ENCODE peak calls at places on chromosomes 16 and 17, in seven cellular contexts. One of them, this sample, is unnamed.

GRCh38 chr17:30304778-30305177 is 13.0 kb upstream of the BLMH start:
- DNase-seq in heart left ventricle: no peak
- DNase-seq in cardiac muscle cell: peak; percentile 66
- DNase-seq in mammary epithelial cell: no peak
- DNase-seq in A549: no peak
- DNase-seq in fibroblast of lung: peak; percentile 6
- DNase-seq in lower lobe of right lung: no peak
- DNase-seq in this sample: no peak

GRCh38 chr17:79183221-79184158 is 108.9 kb downstream of the ENGASE start:
- DNase-seq in heart left ventricle: no peak
- DNase-seq in cardiac muscle cell: peak; percentile 25
- DNase-seq in mammary epithelial cell: peak; percentile 31
- DNase-seq in A549: peak; percentile 85
- DNase-seq in fibroblast of lung: no peak
- DNase-seq in lower lobe of right lung: no peak
- DNase-seq in this sample: peak; percentile 97

GRCh38 chr17:79741751-79742588 is 11.2 kb downstream of the ENPP7 start:
- DNase-seq in heart left ventricle: peak; percentile 69
- DNase-seq in cardiac muscle cell: peak; percentile 54
- DNase-seq in mammary epithelial cell: no peak
- DNase-seq in A549: peak; percentile 93
- DNase-seq in fibroblast of lung: peak; percentile 40
- DNase-seq in lower lobe of right lung: peak; percentile 83
- DNase-seq in this sample: peak; percentile 98

GRCh38 chr16:68510775-68511174 is 28.3 kb upstream of the ZFP90 start:
- DNase-seq in heart left ventricle: no peak
- DNase-seq in cardiac muscle cell: no peak
- DNase-seq in mammary epithelial cell: no peak
- DNase-seq in A549: no peak
- DNase-seq in fibroblast of lung: no peak
- DNase-seq in lower lobe of right lung: no peak
- DNase-seq in this sample: no peak

GRCh38 chr16:86299882-86300490 is 210.3 kb upstream of the FOXF1 start:
- DNase-seq in heart left ventricle: no peak
- DNase-seq in cardiac muscle cell: no peak
- DNase-seq in mammary epithelial cell: no peak
- DNase-seq in A549: no peak
- DNase-seq in fibroblast of lung: no peak
- DNase-seq in lower lobe of right lung: no peak
- DNase-seq in this sample: no peak

GRCh38 chr16:78695371-78695770 is 595.9 kb downstream of the WWOX start:
- DNase-seq in heart left ventricle: no peak
- DNase-seq in cardiac muscle cell: no peak
- DNase-seq in mammary epithelial cell: no peak
- DNase-seq in A549: no peak
- DNase-seq in fibroblast of lung: no peak
- DNase-seq in lower lobe of right lung: no peak
- DNase-seq in this sample: no peak

GRCh38 chr17:73616120-73616872 is 27.9 kb downstream of the SDK2 start:
- DNase-seq in heart left ventricle: no peak
- DNase-seq in cardiac muscle cell: no peak
- DNase-seq in mammary epithelial cell: no peak
- DNase-seq in A549: no peak
- DNase-seq in fibroblast of lung: no peak
- DNase-seq in lower lobe of right lung: no peak
- DNase-seq in this sample: peak; percentile 9

GRCh38 chr17:45389354-45389753 is 43.3 kb downstream of the ARHGAP27 start:
- DNase-seq in heart left ventricle: no peak
- DNase-seq in cardiac muscle cell: no peak
- DNase-seq in mammary epithelial cell: no peak
- DNase-seq in A549: no peak
- DNase-seq in fibroblast of lung: no peak
- DNase-seq in lower lobe of right lung: no peak
- DNase-seq in this sample: no peak

GRCh38 chr17:62616993-62617893 is 10.2 kb upstream of the MRC2 start:
- DNase-seq in heart left ventricle: no peak
- DNase-seq in cardiac muscle cell: no peak
- DNase-seq in mammary epithelial cell: no peak
- DNase-seq in A549: no peak
- DNase-seq in fibroblast of lung: peak; percentile 26
- DNase-seq in lower lobe of right lung: no peak
- DNase-seq in this sample: peak; percentile 37

GRCh38 chr17:44781553-44782348 is 23.0 kb downstream of the ADAM11 start:
- DNase-seq in heart left ventricle: peak; percentile 66
- DNase-seq in cardiac muscle cell: peak; percentile 27
- DNase-seq in mammary epithelial cell: no peak
- DNase-seq in A549: no peak
- DNase-seq in fibroblast of lung: no peak
- DNase-seq in lower lobe of right lung: no peak
- DNase-seq in this sample: no peak

GRCh38 chr17:17749025-17749772 is 67.9 kb downstream of the RAI1 start:
- DNase-seq in heart left ventricle: no peak
- DNase-seq in cardiac muscle cell: no peak
- DNase-seq in mammary epithelial cell: no peak
- DNase-seq in A549: no peak
- DNase-seq in fibroblast of lung: no peak
- DNase-seq in lower lobe of right lung: no peak
- DNase-seq in this sample: no peak

GRCh38 chr17:80104321-80104955 is 3.1 kb downstream of the GAA start:
- DNase-seq in heart left ventricle: no peak
- DNase-seq in cardiac muscle cell: peak; percentile 52
- DNase-seq in mammary epithelial cell: peak; percentile 14
- DNase-seq in A549: no peak
- DNase-seq in fibroblast of lung: peak; percentile 46
- DNase-seq in lower lobe of right lung: peak; percentile 47
- DNase-seq in this sample: peak; percentile 86

GRCh38 chr16:27284865-27285675 is 16.5 kb upstream of the NSMCE1 start:
- DNase-seq in heart left ventricle: no peak
- DNase-seq in cardiac muscle cell: no peak
- DNase-seq in mammary epithelial cell: no peak
- DNase-seq in A549: no peak
- DNase-seq in fibroblast of lung: no peak
- DNase-seq in lower lobe of right lung: no peak
- DNase-seq in this sample: no peak

GRCh38 chr16:88691924-88692560 is 5.7 kb upstream of the SNAI3 start:
- DNase-seq in heart left ventricle: no peak
- DNase-seq in cardiac muscle cell: no peak
- DNase-seq in mammary epithelial cell: no peak
- DNase-seq in A549: no peak
- DNase-seq in fibroblast of lung: no peak
- DNase-seq in lower lobe of right lung: peak; percentile 87
- DNase-seq in this sample: peak; percentile 84

GRCh38 chr17:51166987-51167931 is 1.0 kb downstream of the NME2 start:
- DNase-seq in heart left ventricle: peak; percentile 46
- DNase-seq in cardiac muscle cell: peak; percentile 55
- DNase-seq in mammary epithelial cell: peak; percentile 36
- DNase-seq in A549: peak; percentile 95
- DNase-seq in fibroblast of lung: peak; percentile 22
- DNase-seq in lower lobe of right lung: no peak
- DNase-seq in this sample: peak; percentile 97

GRCh38 chr17:10050597-10051101 is 145.6 kb upstream of the RCVRN start:
- DNase-seq in heart left ventricle: peak; percentile 70
- DNase-seq in cardiac muscle cell: peak; percentile 45
- DNase-seq in mammary epithelial cell: no peak
- DNase-seq in A549: no peak
- DNase-seq in fibroblast of lung: no peak
- DNase-seq in lower lobe of right lung: no peak
- DNase-seq in this sample: no peak

GRCh38 chr17:80992948-80993624 is 1.4 kb downstream of the CHMP6 start:
- DNase-seq in heart left ventricle: no peak
- DNase-seq in cardiac muscle cell: no peak
- DNase-seq in mammary epithelial cell: no peak
- DNase-seq in A549: no peak
- DNase-seq in fibroblast of lung: no peak
- DNase-seq in lower lobe of right lung: peak; percentile 52
- DNase-seq in this sample: peak; percentile 92

GRCh38 chr17:66494023-66494803 is 191.8 kb downstream of the PRKCA start:
- DNase-seq in heart left ventricle: no peak
- DNase-seq in cardiac muscle cell: peak; percentile 85
- DNase-seq in mammary epithelial cell: peak; percentile 89
- DNase-seq in A549: peak; percentile 82
- DNase-seq in fibroblast of lung: peak; percentile 95
- DNase-seq in lower lobe of right lung: no peak
- DNase-seq in this sample: peak; percentile 94

GRCh38 chr17:42706732-42707131 is 24.4 kb downstream of the CNTNAP1 start:
- DNase-seq in heart left ventricle: no peak
- DNase-seq in cardiac muscle cell: no peak
- DNase-seq in mammary epithelial cell: no peak
- DNase-seq in A549: no peak
- DNase-seq in fibroblast of lung: no peak
- DNase-seq in lower lobe of right lung: no peak
- DNase-seq in this sample: no peak

GRCh38 chr17:20314834-20315233 is 152.5 kb downstream of the LGALS9B start:
- DNase-seq in heart left ventricle: no peak
- DNase-seq in cardiac muscle cell: no peak
- DNase-seq in mammary epithelial cell: no peak
- DNase-seq in A549: no peak
- DNase-seq in fibroblast of lung: no peak
- DNase-seq in lower lobe of right lung: no peak
- DNase-seq in this sample: no peak

GRCh38 chr17:40548491-40548981 is 16.7 kb downstream of the CCR7 start:
- DNase-seq in heart left ventricle: no peak
- DNase-seq in cardiac muscle cell: no peak
- DNase-seq in mammary epithelial cell: no peak
- DNase-seq in A549: no peak
- DNase-seq in fibroblast of lung: no peak
- DNase-seq in lower lobe of right lung: no peak
- DNase-seq in this sample: no peak

GRCh38 chr16:55695595-55695994 is 39.8 kb downstream of the SLC6A2 start:
- DNase-seq in heart left ventricle: no peak
- DNase-seq in cardiac muscle cell: no peak
- DNase-seq in mammary epithelial cell: no peak
- DNase-seq in A549: no peak
- DNase-seq in fibroblast of lung: no peak
- DNase-seq in lower lobe of right lung: no peak
- DNase-seq in this sample: no peak

GRCh38 chr17:75512946-75513666 is 2.2 kb downstream of the CASKIN2 start:
- DNase-seq in heart left ventricle: peak; percentile 13
- DNase-seq in cardiac muscle cell: no peak
- DNase-seq in mammary epithelial cell: no peak
- DNase-seq in A549: no peak
- DNase-seq in fibroblast of lung: peak; percentile 25
- DNase-seq in lower lobe of right lung: no peak
- DNase-seq in this sample: no peak

GRCh38 chr17:65191805-65192740 is 54.9 kb downstream of the RGS9 start:
- DNase-seq in heart left ventricle: no peak
- DNase-seq in cardiac muscle cell: peak; percentile 60
- DNase-seq in mammary epithelial cell: peak; percentile 67
- DNase-seq in A549: peak; percentile 43
- DNase-seq in fibroblast of lung: peak; percentile 79
- DNase-seq in lower lobe of right lung: no peak
- DNase-seq in this sample: peak; percentile 81

GRCh38 chr16:90081606-90081970 is 4.5 kb upstream of the PRDM7 start:
- DNase-seq in heart left ventricle: no peak
- DNase-seq in cardiac muscle cell: peak; percentile 16
- DNase-seq in mammary epithelial cell: no peak
- DNase-seq in A549: no peak
- DNase-seq in fibroblast of lung: no peak
- DNase-seq in lower lobe of right lung: no peak
- DNase-seq in this sample: no peak

GRCh38 chr17:35968520-35969054 is 12.7 kb downstream of the CCL16 start:
- DNase-seq in heart left ventricle: no peak
- DNase-seq in cardiac muscle cell: no peak
- DNase-seq in mammary epithelial cell: no peak
- DNase-seq in A549: no peak
- DNase-seq in fibroblast of lung: no peak
- DNase-seq in lower lobe of right lung: no peak
- DNase-seq in this sample: no peak

GRCh38 chr17:44065668-44066203 is 735 bp downstream of the LSM12 start:
- DNase-seq in heart left ventricle: no peak
- DNase-seq in cardiac muscle cell: no peak
- DNase-seq in mammary epithelial cell: no peak
- DNase-seq in A549: no peak
- DNase-seq in fibroblast of lung: no peak
- DNase-seq in lower lobe of right lung: peak; percentile 25
- DNase-seq in this sample: peak; percentile 85

GRCh38 chr17:35243459-35244204 is 760 bp downstream of the SLFN5 start:
- DNase-seq in heart left ventricle: peak; percentile 49
- DNase-seq in cardiac muscle cell: peak; percentile 63
- DNase-seq in mammary epithelial cell: peak; percentile 68
- DNase-seq in A549: peak; percentile 40
- DNase-seq in fibroblast of lung: peak; percentile 71
- DNase-seq in lower lobe of right lung: peak; percentile 65
- DNase-seq in this sample: peak; percentile 80

GRCh38 chr16:23141500-23141899 is 7.8 kb downstream of the USP31 start:
- DNase-seq in heart left ventricle: no peak
- DNase-seq in cardiac muscle cell: no peak
- DNase-seq in mammary epithelial cell: no peak
- DNase-seq in A549: no peak
- DNase-seq in fibroblast of lung: no peak
- DNase-seq in lower lobe of right lung: no peak
- DNase-seq in this sample: no peak
- H3K27ac ChIP-seq in heart left ventricle: peak overlapping the region; percentile 40
- H3K27ac ChIP-seq in cardiac muscle cell: peak overlapping the region; percentile 59
- H3K27ac ChIP-seq in mammary epithelial cell: peak overlapping the region; percentile 53
- H3K27ac ChIP-seq in A549: no peak overlapping the region
- H3K27ac ChIP-seq in fibroblast of lung: no peak overlapping the region
- H3K27ac ChIP-seq in lower lobe of right lung: no peak overlapping the region
- H3K27ac ChIP-seq in this sample: no peak overlapping the region

GRCh38 chr16:75591001-75591852 is 25.0 kb downstream of the GABARAPL2 start:
- DNase-seq in heart left ventricle: peak; percentile 81
- DNase-seq in cardiac muscle cell: peak; percentile 84
- DNase-seq in mammary epithelial cell: no peak
- DNase-seq in A549: no peak
- DNase-seq in fibroblast of lung: peak; percentile 95
- DNase-seq in lower lobe of right lung: no peak
- DNase-seq in this sample: peak; percentile 88
- H3K4me3 ChIP-seq in heart left ventricle: no peak overlapping the region
- H3K4me3 ChIP-seq in cardiac muscle cell: no peak overlapping the region
- H3K4me3 ChIP-seq in mammary epithelial cell: no peak overlapping the region
- H3K4me3 ChIP-seq in A549: no peak overlapping the region
- H3K4me3 ChIP-seq in fibroblast of lung: no peak overlapping the region
- H3K4me3 ChIP-seq in lower lobe of right lung: no peak overlapping the region
- H3K4me3 ChIP-seq in this sample: peak overlapping the region; percentile 3

DNA sequence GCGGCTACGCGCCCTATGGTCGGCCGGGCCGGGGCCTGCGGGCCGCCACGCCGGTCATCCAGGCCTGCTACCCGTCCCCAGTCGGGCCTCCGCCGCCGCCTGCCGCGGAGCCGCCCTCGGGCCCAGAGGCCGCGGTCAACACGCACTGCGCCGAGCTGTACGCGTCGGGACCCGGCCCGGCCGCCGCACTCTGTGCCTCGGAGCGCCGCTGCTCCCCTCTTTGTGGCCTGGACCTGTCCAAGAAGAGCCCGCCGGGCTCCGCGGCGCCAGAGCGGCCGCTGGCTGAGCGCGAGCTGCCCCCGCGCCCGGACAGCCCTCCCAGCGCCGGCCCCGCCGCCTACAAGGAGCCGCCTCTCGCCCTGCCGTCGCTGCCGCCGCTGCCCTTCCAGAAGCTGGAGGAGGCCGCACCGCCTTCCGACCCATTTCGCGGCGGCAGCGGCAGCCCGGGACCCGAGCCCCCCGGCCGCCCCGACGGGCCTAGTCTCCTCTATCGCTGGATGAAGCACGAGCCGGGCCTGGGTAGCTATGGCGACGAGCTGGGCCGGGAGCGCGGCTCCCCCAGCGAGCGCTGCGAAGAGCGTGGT is 2.3 kb downstream of the HIC1 start:
- DNase-seq in heart left ventricle: no peak
- DNase-seq in cardiac muscle cell: peak; percentile 58
- DNase-seq in mammary epithelial cell: no peak
- DNase-seq in A549: no peak
- DNase-seq in fibroblast of lung: no peak
- DNase-seq in lower lobe of right lung: no peak
- DNase-seq in this sample: peak; percentile 87
- TF ChIP-seq CTCF in heart left ventricle: no peak
- TF ChIP-seq CTCF in cardiac muscle cell: no peak
- TF ChIP-seq CTCF in mammary epithelial cell: no peak
- TF ChIP-seq CTCF in A549: no peak
- TF ChIP-seq CTCF in fibroblast of lung: no peak
- TF ChIP-seq CTCF in lower lobe of right lung: no peak
- TF ChIP-seq CTCF in this sample: no peak

GRCh38 chr17:4960279-4960922 is 7.2 kb downstream of the SPAG7 start:
- DNase-seq in heart left ventricle: no peak
- DNase-seq in cardiac muscle cell: no peak
- DNase-seq in mammary epithelial cell: no peak
- DNase-seq in A549: no peak
- DNase-seq in fibroblast of lung: no peak
- DNase-seq in lower lobe of right lung: no peak
- DNase-seq in this sample: peak; percentile 69
- H3K27ac ChIP-seq in heart left ventricle: no peak overlapping the region
- H3K27ac ChIP-seq in cardiac muscle cell: peak overlapping the region; percentile 60
- H3K27ac ChIP-seq in mammary epithelial cell: no peak overlapping the region
- H3K27ac ChIP-seq in A549: no peak overlapping the region
- H3K27ac ChIP-seq in fibroblast of lung: no peak overlapping the region
- H3K27ac ChIP-seq in lower lobe of right lung: no peak overlapping the region
- H3K27ac ChIP-seq in this sample: no peak overlapping the region